ENCODE peak calls at places on chromosome 19, in four cellular contexts. C is fibroblast of lung, R is astrocyte of the cerebellum, I is uterus. P is an unnamed sample.

GRCh38 chr19:28425431-28425931 is 787.5 kb downstream of the UQCRFS1 start:
- DNase-seq in C (no peak), R (no peak), I (no peak), P (no peak)

GRCh38 chr19:16319466-16319865 is 5.2 kb upstream of the KLF2 start:
- DNase-seq in C (peak), R (peak), I (no peak), P (no peak)

GRCh38 chr19:3456925-3457530 is 23.3 kb downstream of the SMIM24 start:
- DNase-seq in C (no peak), R (no peak), I (no peak), P (no peak)

GRCh38 chr19:6947745-6948144 is 60.4 kb downstream of the ADGRE1 start:
- DNase-seq in C (peak), R (no peak), I (no peak), P (no peak)

GRCh38 chr19:14450168-14450874 is 17.2 kb downstream of the PKN1 start:
- DNase-seq in C (no peak), R (no peak), I (no peak), P (no peak)

GRCh38 chr19:19537321-19538048 is 580 bp upstream of the CILP2 start:
- DNase-seq in C (no peak), R (no peak), I (no peak), P (no peak)

GRCh38 chr19:18995804-18996241 is 37.5 kb downstream of the SUGP2 start:
- DNase-seq in C (peak), R (peak), I (no peak), P (peak)

GRCh38 chr19:49861541-49862410 is 5.6 kb downstream of the PNKP start:
- DNase-seq in C (no peak), R (no peak), I (peak), P (no peak)

GRCh38 chr19:48867119-48867921 is 1.1 kb downstream of the PLEKHA4 start:
- DNase-seq in C (no peak), R (no peak), I (no peak), P (no peak)

GRCh38 chr19:40210919-40211318 is 7.3 kb downstream of the TTC9B start:
- DNase-seq in C (no peak), R (no peak), I (no peak), P (peak)

GRCh38 chr19:32407004-32407992 is 1.7 kb downstream of the DPY19L3 start:
- DNase-seq in C (peak), R (no peak), I (peak), P (no peak)

GRCh38 chr19:39270091-39270871 is 2.1 kb downstream of the IFNL2 start:
- DNase-seq in C (no peak), R (no peak), I (no peak), P (no peak)

GRCh38 chr19:18660051-18660910 is 23.2 kb upstream of the CRTC1 start:
- DNase-seq in C (peak), R (no peak), I (peak), P (no peak)

GRCh38 chr19:32781280-32781679 is 61.7 kb downstream of the TDRD12 start:
- DNase-seq in C (no peak), R (no peak), I (no peak), P (no peak)

GRCh38 chr19:23070353-23070781 is 46.5 kb upstream of the ZNF730 start:
- DNase-seq in C (peak), R (no peak), I (peak), P (no peak)

GRCh38 chr19:7292950-7293794 is 1.0 kb downstream of the INSR start:
- DNase-seq in C (no peak), R (no peak), I (peak), P (no peak)

GRCh38 chr19:46134527-46134926 is 10.0 kb upstream of the IGFL3 start:
- DNase-seq in C (peak), R (no peak), I (no peak), P (no peak)

GRCh38 chr19:38675611-38676010 is 28.2 kb downstream of the ACTN4 start:
- DNase-seq in C (no peak), R (no peak), I (no peak), P (no peak)

GRCh38 chr19:50632151-50632835 is 7.4 kb downstream of the SYT3 start:
- DNase-seq in C (no peak), R (no peak), I (no peak), P (no peak)

GRCh38 chr19:14031719-14032480 is at the start of gene IL27RA:
- DNase-seq in C (peak), R (no peak), I (peak), P (peak)

GRCh38 chr19:15241259-15241658 is 9.0 kb upstream of the EPHX3 start:
- DNase-seq in C (no peak), R (no peak), I (no peak), P (no peak)

GRCh38 chr19:16336571-16336970 is 11.9 kb downstream of the KLF2 start:
- DNase-seq in C (peak), R (peak), I (no peak), P (no peak)

GRCh38 chr19:29329460-29330134 is 116.6 kb upstream of the UQCRFS1 start:
- DNase-seq in C (no peak), R (no peak), I (no peak), P (no peak)

GRCh38 chr19:18098891-18099622 is 1.5 kb downstream of the MAST3 start:
- DNase-seq in C (no peak), R (no peak), I (no peak), P (no peak)

DNA sequence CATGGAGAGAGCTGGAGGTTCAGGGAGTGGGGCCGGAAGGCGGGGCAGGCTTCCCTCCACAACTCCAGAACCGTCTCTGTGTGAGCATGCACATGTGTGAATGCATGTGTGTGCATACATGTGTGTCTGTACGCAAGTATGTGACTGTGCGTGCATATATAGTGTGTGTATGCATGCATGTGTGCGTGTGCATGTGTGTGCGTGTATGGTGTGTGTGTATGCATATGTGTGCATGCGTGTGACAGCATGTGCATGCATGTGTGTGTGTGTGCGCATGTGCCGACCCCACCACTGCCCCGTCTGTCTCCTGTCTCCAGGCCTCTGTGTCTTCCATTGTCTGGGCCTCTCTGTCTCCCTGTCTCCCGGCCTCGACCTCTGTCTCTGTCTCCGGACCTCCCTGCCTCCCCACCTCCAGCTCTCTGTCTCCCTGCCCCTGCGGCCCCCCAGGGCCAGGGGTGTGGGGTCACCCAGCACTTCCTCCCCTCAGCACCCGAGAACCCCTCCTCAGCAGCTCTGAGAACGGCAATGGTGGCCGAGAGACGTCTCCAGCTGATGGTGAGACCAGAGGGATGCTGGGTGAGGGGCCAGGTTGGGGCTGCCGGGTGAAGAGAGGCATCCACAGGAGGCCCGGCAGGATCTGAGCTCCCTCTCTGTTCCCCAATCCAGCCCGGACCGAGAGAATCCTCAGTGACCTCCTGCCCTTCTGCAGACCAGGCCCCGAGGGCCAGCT is 22.5 kb downstream of the ARHGEF1 start:
- DNase-seq in C (no peak), R (no peak), I (no peak), P (no peak)
- TF ChIP-seq CTCF in C (no peak), R (no peak), I (no peak), P (no peak)

GRCh38 chr19:10566658-10567410 is 1.0 kb upstream of the KRI1 start:
- DNase-seq in C (no peak), R (no peak), I (no peak), P (no peak)

GRCh38 chr19:10565028-10565566 is 713 bp downstream of the KRI1 start:
- DNase-seq in C (peak), R (no peak), I (no peak), P (no peak)

GRCh38 chr19:10566408-10566657 is 523 bp upstream of the KRI1 start:
- DNase-seq in C (no peak), R (no peak), I (no peak), P (no peak)

GRCh38 chr19:10567696-10568443 is 909 bp downstream of the CDKN2D start:
- DNase-seq in C (no peak), R (no peak), I (no peak), P (no peak)

DNA sequence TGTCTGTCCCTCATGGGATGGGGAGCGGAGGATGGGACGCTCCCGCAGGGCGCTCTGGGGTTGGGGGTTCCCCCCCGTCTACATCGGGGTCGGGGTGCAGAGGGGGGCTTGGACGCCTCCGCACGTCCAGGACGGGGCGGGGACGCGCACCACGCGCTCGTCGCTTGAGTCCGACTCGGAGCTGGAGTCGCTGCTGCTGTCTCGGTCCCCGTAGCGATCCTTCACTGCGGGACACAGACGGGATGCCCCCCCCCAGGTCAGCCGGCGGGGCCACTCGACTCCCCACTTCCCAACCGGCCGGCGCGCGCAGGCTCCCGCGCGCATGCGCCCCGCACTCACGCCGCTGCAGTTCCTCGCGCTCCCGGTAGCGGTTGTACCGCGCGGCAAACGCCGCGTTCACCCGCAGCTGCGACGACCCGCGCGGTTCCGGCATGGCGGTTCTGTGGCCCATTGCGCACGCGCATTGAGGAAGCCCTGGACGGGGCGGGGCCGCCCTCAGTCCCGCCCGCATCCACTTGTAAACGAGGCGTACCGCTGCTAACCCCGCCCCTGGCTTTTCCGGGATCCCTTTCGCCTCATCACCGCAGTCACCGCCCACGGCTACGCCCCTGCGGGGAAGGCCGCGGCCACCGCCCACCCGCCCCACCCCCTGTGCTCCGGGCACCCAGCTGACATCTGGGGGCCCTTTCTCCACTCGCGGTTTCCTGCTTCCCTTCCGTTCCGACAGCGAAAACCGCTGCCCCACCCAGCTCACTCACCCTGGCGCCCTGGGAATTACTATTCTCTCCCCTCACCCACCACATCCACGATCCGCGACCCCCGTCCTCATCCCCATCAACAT is at the start of gene KRI1:
- DNase-seq in C (peak), R (peak), I (peak), P (peak)
- TF ChIP-seq CTCF in C (peak), R (peak), I (peak), P (no peak)

DNA sequence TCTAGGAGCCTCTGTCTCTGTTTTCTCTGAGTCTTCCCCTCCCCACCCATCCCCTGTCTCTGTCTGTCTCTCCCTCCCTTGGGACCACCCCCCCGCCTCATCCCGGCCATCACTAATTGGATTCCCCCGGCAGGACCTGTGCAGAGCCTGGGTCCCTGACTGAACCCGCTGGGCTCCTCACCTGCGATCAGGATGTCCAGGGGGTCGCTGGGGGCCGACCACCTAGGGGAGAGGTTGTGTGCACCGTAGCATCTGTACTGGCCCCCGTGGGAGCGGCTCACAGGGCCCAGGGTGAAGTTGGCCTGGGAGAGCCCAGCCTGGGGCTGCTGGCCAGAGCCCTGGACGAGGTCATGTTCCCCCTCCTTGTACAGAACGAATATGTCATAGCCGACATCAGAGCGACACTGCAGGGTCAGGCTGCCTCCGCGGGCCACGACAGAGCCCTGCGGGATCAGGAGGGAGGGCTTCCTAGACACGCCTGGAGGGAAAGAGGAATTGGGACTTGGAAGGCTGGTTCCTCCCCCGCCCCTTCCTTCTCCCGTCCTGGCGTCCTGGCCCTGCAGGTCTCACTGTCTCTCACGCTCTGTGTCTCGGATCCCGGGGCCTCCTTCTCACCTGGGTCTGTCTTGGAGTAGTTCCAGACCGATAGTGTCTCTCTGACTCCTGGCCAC is 1.8 kb downstream of the LILRB5 start:
- DNase-seq in C (no peak), R (no peak), I (no peak), P (no peak)
- TF ChIP-seq CTCF in C (no peak), R (no peak), I (no peak), P (no peak)

DNA sequence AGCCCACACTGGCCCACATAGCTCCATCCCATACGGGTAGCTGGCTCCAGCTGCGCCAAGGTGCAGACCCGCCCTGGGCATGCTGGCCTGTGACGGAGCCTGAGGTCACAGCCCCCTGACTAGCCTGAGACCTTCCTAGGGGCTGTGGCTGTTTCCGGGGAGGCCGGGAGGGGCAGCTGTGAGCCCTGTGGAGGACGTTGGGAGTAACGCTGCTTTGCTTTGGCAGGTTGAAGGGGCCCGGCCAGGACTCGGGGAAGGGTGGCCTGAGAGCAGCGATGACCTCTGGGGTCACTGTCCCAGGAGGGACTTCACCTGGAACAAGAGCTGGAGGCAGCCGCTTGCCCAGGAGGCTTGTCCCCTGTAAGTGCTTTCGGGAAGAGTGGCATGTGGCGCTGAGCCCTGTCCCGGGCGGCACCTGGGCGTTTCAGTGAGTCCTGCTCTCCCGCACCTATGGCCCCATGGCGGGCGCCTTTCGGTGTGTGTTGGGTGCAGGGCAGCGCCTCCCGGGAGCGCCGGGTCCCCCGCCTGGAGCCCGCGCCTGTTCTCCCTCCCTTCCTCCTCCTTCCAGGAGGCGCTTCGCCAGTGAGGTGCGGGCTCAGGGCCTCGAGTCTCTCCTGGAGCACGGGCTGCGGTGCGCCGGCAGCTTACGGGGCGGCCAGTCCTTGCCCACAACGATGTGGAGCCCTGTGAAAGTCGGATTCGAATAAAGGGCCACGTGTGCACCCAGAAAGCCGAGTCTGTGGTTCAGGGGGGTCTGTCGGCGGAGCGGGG is 1.1 kb upstream of the FAM174C start:
- DNase-seq in C (no peak), R (no peak), I (peak), P (no peak)
- TF ChIP-seq CTCF in C (no peak), R (no peak), I (no peak), P (no peak)

GRCh38 chr19:5053661-5054060 is 84.7 kb downstream of the KDM4B start:
- DNase-seq in C (no peak), R (no peak), I (no peak), P (no peak)

GRCh38 chr19:5050905-5051304 is 82.0 kb downstream of the KDM4B start:
- DNase-seq in C (no peak), R (no peak), I (no peak), P (no peak)

GRCh38 chr19:5051619-5052018 is 82.7 kb downstream of the KDM4B start:
- DNase-seq in C (no peak), R (no peak), I (no peak), P (no peak)

GRCh38 chr19:5052945-5053485 is 84.1 kb downstream of the KDM4B start:
- DNase-seq in C (no peak), R (no peak), I (no peak), P (no peak)

DNA sequence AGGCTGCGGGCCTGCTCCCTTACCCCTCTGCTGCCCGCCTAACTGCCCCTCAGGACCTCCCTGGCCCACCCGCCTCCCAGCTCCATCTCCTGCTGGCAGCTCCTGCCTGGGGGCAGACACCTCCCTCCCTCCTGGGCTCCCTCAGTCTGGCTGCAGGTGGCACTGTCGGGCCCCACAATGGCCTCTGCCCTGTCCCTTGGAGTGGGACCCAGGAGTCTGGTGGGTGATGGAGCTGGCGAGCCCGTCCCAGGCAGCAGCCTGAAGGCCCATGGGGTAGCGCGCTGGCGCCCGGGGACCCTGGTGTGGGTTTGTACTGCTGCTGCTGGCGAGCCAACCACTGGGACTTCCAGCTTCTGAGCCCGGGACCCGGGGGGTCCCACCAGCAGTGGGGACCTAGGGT is 83.6 kb downstream of the KDM4B start:
- DNase-seq in C (no peak), R (no peak), I (no peak), P (no peak)
- TF ChIP-seq CTCF in C (no peak), R (peak), I (no peak), P (no peak)

DNA sequence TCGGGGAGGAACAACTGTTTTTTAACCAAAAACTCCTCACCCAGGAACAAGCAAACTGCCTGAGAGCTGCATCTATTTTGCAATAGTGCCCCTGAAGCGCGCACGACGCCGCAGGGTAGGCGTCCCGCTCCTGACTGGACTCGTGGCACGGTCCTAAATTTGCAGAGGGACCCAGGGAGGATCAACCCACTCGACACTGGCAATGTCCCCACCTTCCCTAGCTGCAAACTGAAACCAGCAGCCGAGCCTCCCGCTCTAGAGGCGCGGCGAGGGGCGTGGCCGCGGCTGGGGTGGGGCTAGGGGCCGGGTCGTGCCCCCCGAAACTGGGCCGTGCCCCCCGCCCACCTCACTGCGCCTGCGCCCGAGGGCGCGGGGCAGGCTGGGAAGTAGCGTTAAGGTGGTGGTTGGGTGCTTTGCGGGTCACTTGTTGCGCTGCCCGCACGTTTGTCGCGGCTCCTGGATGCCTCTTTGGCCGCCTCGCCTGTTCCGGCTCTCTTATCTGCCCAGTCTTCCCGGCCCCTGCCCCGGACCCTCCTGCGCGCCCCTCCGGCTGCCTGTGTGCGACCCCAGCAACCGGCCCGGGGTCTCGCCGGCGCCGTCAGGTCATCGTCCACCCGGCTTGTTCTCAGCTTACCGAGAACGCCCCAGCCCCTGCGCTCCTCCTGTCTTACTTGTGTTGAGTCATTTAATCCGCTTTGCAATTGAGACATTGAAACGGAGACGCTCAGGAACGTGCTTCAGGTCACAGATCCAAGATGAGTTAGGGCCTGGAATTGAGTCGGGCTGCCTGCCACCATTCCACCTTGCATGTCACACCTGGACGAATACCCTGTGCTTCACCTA is 37.9 kb upstream of the LSM14A start:
- DNase-seq in C (peak), R (no peak), I (peak), P (peak)
- TF ChIP-seq CTCF in C (no peak), R (no peak), I (no peak), P (no peak)